ENCODE peak calls at places on chromosomes 1 and 21, in eight cellular contexts. F is mucosa of descending colon, U is stomach, K is tibial artery, A is kidney, P is ovary, L is ascending aorta, N is left ventricle myocardium inferior. Z is an unnamed sample.

GRCh38 chr1:172451002-172451443 is 7.2 kb upstream of the PIGC start:
- DNase-seq in F (no peak), U (peak; percentile 43), K (no peak), A (peak; percentile 66), P (no peak), L (no peak), N (no peak), Z (no peak)

GRCh38 chr1:206472454-206472853 is 2.2 kb downstream of the IKBKE start:
- DNase-seq in F (peak; percentile 59), U (no peak), K (no peak), A (peak; percentile 85), P (peak; percentile 27), L (no peak), N (no peak), Z (no peak)

GRCh38 chr1:225577243-225577642 is 75.7 kb downstream of the ENAH start:
- DNase-seq in F (no peak), U (no peak), K (no peak), A (no peak), P (no peak), L (no peak), N (no peak), Z (no peak)

GRCh38 chr1:165631403-165632151 is 543 bp downstream of the MGST3 start:
- DNase-seq in F (peak; percentile 72), U (peak; percentile 58), K (peak; percentile 84), A (peak; percentile 86), P (peak; percentile 35), L (peak; percentile 81), N (peak; percentile 42), Z (peak; percentile 59)

GRCh38 chr1:198520524-198521254 is 19.8 kb downstream of the ATP6V1G3 start:
- DNase-seq in F (no peak), U (no peak), K (no peak), A (no peak), P (no peak), L (no peak), N (no peak), Z (no peak)

GRCh38 chr1:78668427-78668826 is 18.8 kb downstream of the IFI44 start:
- DNase-seq in F (no peak), U (no peak), K (no peak), A (no peak), P (no peak), L (no peak), N (no peak), Z (no peak)

GRCh38 chr1:11525516-11525915 is 46.6 kb downstream of the DISP3 start:
- DNase-seq in F (no peak), U (no peak), K (peak; percentile 24), A (peak; percentile 26), P (no peak), L (peak; percentile 24), N (no peak), Z (no peak)

GRCh38 chr1:202643397-202644218 is 66.6 kb downstream of the SYT2 start:
- DNase-seq in F (peak; percentile 42), U (no peak), K (no peak), A (no peak), P (no peak), L (no peak), N (no peak), Z (peak; percentile 47)

GRCh38 chr1:228770779-228771223 is 35.5 kb downstream of the RHOU start:
- DNase-seq in F (no peak), U (peak; percentile 30), K (no peak), A (no peak), P (no peak), L (no peak), N (no peak), Z (no peak)

GRCh38 chr1:84996846-84997666 is at the start of gene MCOLN2:
- DNase-seq in F (peak; percentile 68), U (peak; percentile 34), K (no peak), A (peak; percentile 76), P (peak; percentile 10), L (no peak), N (peak; percentile 44), Z (peak; percentile 39)

GRCh38 chr1:237851209-237851845 is 39.4 kb downstream of the ZP4 start:
- DNase-seq in F (peak; percentile 42), U (peak; percentile 38), K (no peak), A (no peak), P (no peak), L (no peak), N (no peak), Z (no peak)

GRCh38 chr1:1212780-1213152 is 1.2 kb downstream of the TNFRSF4 start:
- DNase-seq in F (peak; percentile 69), U (peak; percentile 53), K (no peak), A (peak; percentile 90), P (no peak), L (peak; percentile 78), N (peak; percentile 50), Z (peak; percentile 57)

GRCh38 chr1:216350186-216350585 is 73.1 kb downstream of the USH2A start:
- DNase-seq in F (no peak), U (no peak), K (no peak), A (no peak), P (no peak), L (no peak), N (no peak), Z (no peak)

GRCh38 chr1:53944469-53945182 is 873 bp downstream of the IFT25 start:
- DNase-seq in F (peak; percentile 34), U (no peak), K (no peak), A (no peak), P (peak; percentile 12), L (no peak), N (no peak), Z (no peak)

GRCh38 chr1:10734900-10735602 is 61.4 kb downstream of the CASZ1 start:
- DNase-seq in F (no peak), U (no peak), K (no peak), A (no peak), P (no peak), L (no peak), N (peak; percentile 59), Z (no peak)

GRCh38 chr21:33367309-33367973 is 35.8 kb upstream of the IFNGR2 start:
- DNase-seq in F (no peak), U (no peak), K (no peak), A (no peak), P (no peak), L (peak; percentile 3), N (no peak), Z (no peak)

GRCh38 chr1:56890229-56890628 is 35.6 kb downstream of the C8A start:
- DNase-seq in F (no peak), U (no peak), K (no peak), A (no peak), P (no peak), L (no peak), N (no peak), Z (no peak)

GRCh38 chr1:43858324-43858723 is 75.3 kb upstream of the ARTN start:
- DNase-seq in F (no peak), U (peak; percentile 69), K (peak; percentile 86), A (no peak), P (peak; percentile 48), L (no peak), N (no peak), Z (peak; percentile 68)

DNA sequence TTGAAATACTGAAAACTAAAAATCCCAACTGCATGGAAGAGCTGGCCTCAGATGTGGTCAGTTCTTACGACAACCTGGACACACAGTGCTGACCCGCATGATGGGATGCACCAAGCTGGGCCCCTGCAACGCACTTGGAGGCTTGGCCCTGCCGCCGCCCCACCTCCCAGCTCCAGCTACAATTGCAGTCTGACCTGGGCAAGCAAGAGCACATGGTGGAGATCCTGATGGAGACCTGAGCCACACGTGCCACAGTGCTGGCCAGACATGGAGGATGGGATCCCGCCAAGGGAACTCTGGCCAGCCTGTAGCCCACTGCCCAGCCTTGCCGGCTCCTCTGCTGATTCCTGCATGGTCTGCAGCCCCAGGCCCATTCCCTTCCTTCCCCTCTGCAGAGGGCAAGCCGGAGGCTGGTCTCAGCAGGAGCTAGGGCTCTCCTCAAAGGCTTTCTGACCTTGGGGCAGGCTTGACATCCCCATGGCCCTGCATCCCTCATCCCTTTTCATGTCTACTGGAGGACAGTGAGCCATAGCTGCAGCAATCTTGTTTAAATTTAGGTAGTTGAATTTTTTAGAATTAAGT is 14.1 kb downstream of the CR1L start:
- DNase-seq in F (no peak), U (no peak), K (no peak), A (no peak), P (no peak), L (no peak), N (no peak), Z (no peak)
- H3K4me3 ChIP-seq in F (no peak overlapping the region), U (no peak overlapping the region), K (no peak overlapping the region), A (no peak overlapping the region), P (no peak overlapping the region), L (no peak overlapping the region), N (no peak overlapping the region), Z (no peak overlapping the region)

DNA sequence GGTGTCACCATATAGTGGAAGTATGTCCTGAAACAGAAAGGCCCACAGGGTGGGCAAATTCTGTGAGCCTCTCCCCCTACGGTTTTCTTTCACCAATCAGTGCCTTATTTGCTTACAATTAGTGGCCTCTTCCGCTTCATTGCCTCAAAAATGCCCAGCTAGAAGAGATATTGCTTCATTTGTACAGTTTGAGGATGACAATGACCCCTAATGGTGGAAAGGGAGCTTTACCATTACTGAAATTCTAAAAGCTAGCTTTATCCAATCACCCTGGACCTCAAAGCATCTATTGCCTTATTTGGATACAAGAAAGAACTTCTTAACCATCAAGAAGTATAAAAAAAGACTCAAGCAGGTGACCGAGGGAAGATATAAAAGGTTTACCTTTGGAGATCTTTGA is 49.6 kb downstream of the LRRC71 start:
- DNase-seq in F (no peak), U (no peak), K (no peak), A (no peak), P (no peak), L (no peak), N (no peak), Z (no peak)
- TF ChIP-seq CTCF in F (no peak), U (no peak), K (no peak), A (no peak), P (no peak), L (no peak), N (no peak), Z (no peak)

GRCh38 chr1:17664322-17664721 is 90.8 kb upstream of the ACTL8 start:
- DNase-seq in F (no peak), U (no peak), K (no peak), A (no peak), P (no peak), L (no peak), N (no peak), Z (no peak)

GRCh38 chr1:17661546-17662157 is 93.5 kb upstream of the ACTL8 start:
- DNase-seq in F (peak; percentile 67), U (peak; percentile 50), K (peak; percentile 80), A (no peak), P (no peak), L (no peak), N (peak; percentile 52), Z (peak; percentile 81)

GRCh38 chr1:17662296-17662695 is 92.8 kb upstream of the ACTL8 start:
- DNase-seq in F (no peak), U (no peak), K (no peak), A (no peak), P (no peak), L (no peak), N (no peak), Z (no peak)

GRCh38 chr1:17663646-17664045 is 91.5 kb upstream of the ACTL8 start:
- DNase-seq in F (no peak), U (no peak), K (no peak), A (no peak), P (no peak), L (no peak), N (no peak), Z (no peak)

GRCh38 chr1:17662786-17663185 is 92.3 kb upstream of the ACTL8 start:
- DNase-seq in F (no peak), U (no peak), K (no peak), A (no peak), P (no peak), L (no peak), N (no peak), Z (no peak)
- H3K36me3 ChIP-seq in F (peaks cover 12% of the 10 kb centered on the region), U (peaks cover 98% of the 10 kb centered on the region), K (peaks cover 80% of the 10 kb centered on the region), A (peaks cover 62% of the 10 kb centered on the region), P (no peaks in the 10 kb centered on the region), L (peaks cover 89% of the 10 kb centered on the region), N (peaks cover 61% of the 10 kb centered on the region), Z (peaks cover 67% of the 10 kb centered on the region)

GRCh38 chr1:34162852-34163766 is 1.9 kb downstream of the CSMD2 start:
- DNase-seq in F (peak; percentile 51), U (peak; percentile 42), K (peak; percentile 83), A (peak; percentile 89), P (no peak), L (peak; percentile 88), N (peak; percentile 59), Z (peak; percentile 79)
- H3K4me3 ChIP-seq in F (no peak overlapping the region), U (peak overlapping the region; percentile 49), K (peak overlapping the region; percentile 35), A (peak overlapping the region; percentile 37), P (no peak overlapping the region), L (peak overlapping the region; percentile 57), N (peak overlapping the region; percentile 60), Z (peak overlapping the region; percentile 56)